ENCODE peak calls at places on chromosome 20, in four cellular contexts. One of them, this sample, is unnamed.

GRCh38 chr20:13453367-13453766 is 185.4 kb downstream of the TASP1 start:
- DNase-seq in H9: no peak
- DNase-seq in keratinocyte: no peak
- DNase-seq in colonic mucosa: no peak
- DNase-seq in this sample: no peak

GRCh38 chr20:63961664-63962425 is 5.6 kb upstream of the UCKL1 start:
- DNase-seq in H9: no peak
- DNase-seq in keratinocyte: no peak
- DNase-seq in colonic mucosa: no peak
- DNase-seq in this sample: no peak

GRCh38 chr20:21395666-21396044 is 1.7 kb downstream of the NKX2-4 start:
- DNase-seq in H9: peak; percentile 55
- DNase-seq in keratinocyte: no peak
- DNase-seq in colonic mucosa: no peak
- DNase-seq in this sample: no peak

GRCh38 chr20:32278199-32278643 is 770 bp downstream of the KIF3B start:
- DNase-seq in H9: no peak
- DNase-seq in keratinocyte: no peak
- DNase-seq in colonic mucosa: no peak
- DNase-seq in this sample: no peak

GRCh38 chr20:57393321-57394086 is 2.3 kb downstream of the RBM38 start:
- DNase-seq in H9: no peak
- DNase-seq in keratinocyte: no peak
- DNase-seq in colonic mucosa: peak; percentile 69
- DNase-seq in this sample: no peak

GRCh38 chr20:59191756-59192532 is 28.3 kb downstream of the ZNF831 start:
- DNase-seq in H9: no peak
- DNase-seq in keratinocyte: no peak
- DNase-seq in colonic mucosa: no peak
- DNase-seq in this sample: no peak

GRCh38 chr20:57753332-57754164 is 43.7 kb upstream of the PMEPA1 start:
- DNase-seq in H9: no peak
- DNase-seq in keratinocyte: no peak
- DNase-seq in colonic mucosa: no peak
- DNase-seq in this sample: no peak

GRCh38 chr20:58017237-58017969 is 211.1 kb downstream of the ANKRD60 start:
- DNase-seq in H9: peak; percentile 19
- DNase-seq in keratinocyte: peak; percentile 64
- DNase-seq in colonic mucosa: peak; percentile 68
- DNase-seq in this sample: peak; percentile 78

GRCh38 chr20:57676517-57677322 is 33.1 kb downstream of the PMEPA1 start:
- DNase-seq in H9: no peak
- DNase-seq in keratinocyte: no peak
- DNase-seq in colonic mucosa: peak; percentile 74
- DNase-seq in this sample: no peak

GRCh38 chr20:4819901-4820300 is 98.2 kb downstream of the PRND start:
- DNase-seq in H9: no peak
- DNase-seq in keratinocyte: no peak
- DNase-seq in colonic mucosa: no peak
- DNase-seq in this sample: no peak

GRCh38 chr20:2337142-2337541 is 41.3 kb downstream of the TGM3 start:
- DNase-seq in H9: no peak
- DNase-seq in keratinocyte: no peak
- DNase-seq in colonic mucosa: no peak
- DNase-seq in this sample: no peak

GRCh38 chr20:63739129-63740069 is at the start of gene SLC2A4RG:
- DNase-seq in H9: peak; percentile 68
- DNase-seq in keratinocyte: no peak
- DNase-seq in colonic mucosa: peak; percentile 82
- DNase-seq in this sample: no peak

GRCh38 chr20:15396900-15397299 is 1059.5 kb upstream of the FLRT3 start:
- DNase-seq in H9: no peak
- DNase-seq in keratinocyte: no peak
- DNase-seq in colonic mucosa: no peak
- DNase-seq in this sample: no peak

GRCh38 chr20:37643400-37643799 is 50.4 kb upstream of the CTNNBL1 start:
- DNase-seq in H9: no peak
- DNase-seq in keratinocyte: no peak
- DNase-seq in colonic mucosa: no peak
- DNase-seq in this sample: no peak

GRCh38 chr20:58408603-58409246 is 19.7 kb downstream of the VAPB start:
- DNase-seq in H9: no peak
- DNase-seq in keratinocyte: no peak
- DNase-seq in colonic mucosa: no peak
- DNase-seq in this sample: no peak

GRCh38 chr20:5675103-5676091 is 74.8 kb upstream of the SHLD1 start:
- DNase-seq in H9: no peak
- DNase-seq in keratinocyte: no peak
- DNase-seq in colonic mucosa: no peak
- DNase-seq in this sample: no peak

GRCh38 chr20:18904624-18905023 is 91.0 kb downstream of the SCP2D1 start:
- DNase-seq in H9: no peak
- DNase-seq in keratinocyte: no peak
- DNase-seq in colonic mucosa: no peak
- DNase-seq in this sample: no peak

GRCh38 chr20:38131588-38132121 is 33.4 kb downstream of the TGM2 start:
- DNase-seq in H9: no peak
- DNase-seq in keratinocyte: no peak
- DNase-seq in colonic mucosa: no peak
- DNase-seq in this sample: no peak

GRCh38 chr20:34998331-34998950 is 42.8 kb downstream of the MYH7B start:
- DNase-seq in H9: peak; percentile 76
- DNase-seq in keratinocyte: no peak
- DNase-seq in colonic mucosa: no peak
- DNase-seq in this sample: no peak
- TF ChIP-seq CTCF in H9: peak; percentile 60
- TF ChIP-seq CTCF in keratinocyte: peak; percentile 5
- TF ChIP-seq CTCF in colonic mucosa: no peak
- TF ChIP-seq CTCF in this sample: peak; percentile 27

GRCh38 chr20:47257256-47257655 is 99.2 kb downstream of the ZMYND8 start:
- DNase-seq in H9: no peak
- DNase-seq in keratinocyte: no peak
- DNase-seq in colonic mucosa: no peak
- DNase-seq in this sample: no peak
- H3K27me3 ChIP-seq in H9: no peaks in the 10 kb centered on the region
- H3K27me3 ChIP-seq in keratinocyte: no peaks in the 10 kb centered on the region
- H3K27me3 ChIP-seq in colonic mucosa: no peaks in the 10 kb centered on the region
- H3K27me3 ChIP-seq in this sample: no peaks in the 10 kb centered on the region

GRCh38 chr20:20229595-20229994 is 138.3 kb upstream of the INSM1 start:
- DNase-seq in H9: no peak
- DNase-seq in keratinocyte: no peak
- DNase-seq in colonic mucosa: no peak
- DNase-seq in this sample: no peak

GRCh38 chr20:20233041-20233514 is 134.8 kb upstream of the INSM1 start:
- DNase-seq in H9: no peak
- DNase-seq in keratinocyte: no peak
- DNase-seq in colonic mucosa: no peak
- DNase-seq in this sample: no peak

GRCh38 chr20:20228351-20228750 is 139.6 kb upstream of the INSM1 start:
- DNase-seq in H9: no peak
- DNase-seq in keratinocyte: no peak
- DNase-seq in colonic mucosa: no peak
- DNase-seq in this sample: no peak

GRCh38 chr20:20231528-20232298 is 136.2 kb upstream of the INSM1 start:
- DNase-seq in H9: no peak
- DNase-seq in keratinocyte: no peak
- DNase-seq in colonic mucosa: no peak
- DNase-seq in this sample: no peak

DNA sequence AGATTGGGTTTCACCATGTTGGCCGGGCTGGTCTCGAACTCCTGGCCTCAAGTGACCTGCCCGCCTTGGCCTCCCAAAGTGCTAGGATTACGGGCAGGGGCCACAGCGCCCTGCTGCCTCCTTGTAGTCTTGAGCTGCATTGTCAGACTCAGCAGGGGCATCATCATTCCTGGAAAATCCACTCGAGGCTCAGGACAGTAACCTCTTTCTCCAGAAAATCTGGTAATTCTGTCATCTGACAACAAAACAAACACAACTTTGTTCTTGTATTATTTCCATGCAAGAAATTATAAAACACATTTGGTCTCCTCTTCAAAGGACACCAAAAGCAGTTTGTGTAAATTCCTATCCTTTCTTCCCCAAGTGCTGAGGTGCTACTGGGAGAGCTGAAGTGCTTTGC is 137.2 kb upstream of the INSM1 start:
- DNase-seq in H9: no peak
- DNase-seq in keratinocyte: no peak
- DNase-seq in colonic mucosa: no peak
- DNase-seq in this sample: no peak
- TF ChIP-seq CTCF in H9: no peak
- TF ChIP-seq CTCF in keratinocyte: no peak
- TF ChIP-seq CTCF in colonic mucosa: no peak
- TF ChIP-seq CTCF in this sample: no peak

GRCh38 chr20:52235129-52235528 is 43.5 kb upstream of the ZFP64 start:
- DNase-seq in H9: no peak
- DNase-seq in keratinocyte: no peak
- DNase-seq in colonic mucosa: no peak
- DNase-seq in this sample: no peak

GRCh38 chr20:52231230-52231746 is 39.7 kb upstream of the ZFP64 start:
- DNase-seq in H9: no peak
- DNase-seq in keratinocyte: no peak
- DNase-seq in colonic mucosa: no peak
- DNase-seq in this sample: peak; percentile 23

GRCh38 chr20:52240802-52241201 is 49.2 kb upstream of the ZFP64 start:
- DNase-seq in H9: no peak
- DNase-seq in keratinocyte: no peak
- DNase-seq in colonic mucosa: no peak
- DNase-seq in this sample: no peak

GRCh38 chr20:52234302-52235045 is 42.9 kb upstream of the ZFP64 start:
- DNase-seq in H9: no peak
- DNase-seq in keratinocyte: no peak
- DNase-seq in colonic mucosa: no peak
- DNase-seq in this sample: no peak

DNA sequence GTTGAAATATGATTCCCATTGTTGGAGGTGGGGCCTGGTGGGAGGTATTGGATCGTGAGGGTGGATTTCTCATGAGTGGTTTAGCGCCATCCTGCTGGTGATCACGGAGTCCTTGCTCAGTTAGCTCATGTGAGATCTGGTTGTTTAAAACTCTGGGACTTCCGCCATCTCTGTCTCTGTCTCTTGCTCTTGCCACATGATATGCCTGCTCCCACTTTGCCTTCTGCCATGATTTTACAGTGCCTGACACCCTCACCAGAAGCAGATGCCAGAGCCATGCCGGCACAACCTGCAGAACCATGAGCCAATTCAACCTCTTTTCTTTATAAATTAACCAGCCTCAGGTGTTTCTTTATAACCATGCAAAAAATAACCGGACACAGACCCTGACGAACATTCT is 44.7 kb upstream of the ZFP64 start:
- DNase-seq in H9: no peak
- DNase-seq in keratinocyte: no peak
- DNase-seq in colonic mucosa: no peak
- DNase-seq in this sample: no peak
- H3K27me3 ChIP-seq in H9: no peaks in the 10 kb centered on the region
- H3K27me3 ChIP-seq in keratinocyte: no peaks in the 10 kb centered on the region
- H3K27me3 ChIP-seq in colonic mucosa: no peaks in the 10 kb centered on the region
- H3K27me3 ChIP-seq in this sample: no peaks in the 10 kb centered on the region

GRCh38 chr20:40727960-40728359 is 38.9 kb upstream of the MAFB start:
- DNase-seq in H9: no peak
- DNase-seq in keratinocyte: no peak
- DNase-seq in colonic mucosa: no peak
- DNase-seq in this sample: no peak

GRCh38 chr20:40728996-40729395 is 40.0 kb upstream of the MAFB start:
- DNase-seq in H9: no peak
- DNase-seq in keratinocyte: no peak
- DNase-seq in colonic mucosa: no peak
- DNase-seq in this sample: no peak

GRCh38 chr20:40724566-40724965 is 35.5 kb upstream of the MAFB start:
- DNase-seq in H9: peak; percentile 36
- DNase-seq in keratinocyte: no peak
- DNase-seq in colonic mucosa: no peak
- DNase-seq in this sample: no peak

DNA sequence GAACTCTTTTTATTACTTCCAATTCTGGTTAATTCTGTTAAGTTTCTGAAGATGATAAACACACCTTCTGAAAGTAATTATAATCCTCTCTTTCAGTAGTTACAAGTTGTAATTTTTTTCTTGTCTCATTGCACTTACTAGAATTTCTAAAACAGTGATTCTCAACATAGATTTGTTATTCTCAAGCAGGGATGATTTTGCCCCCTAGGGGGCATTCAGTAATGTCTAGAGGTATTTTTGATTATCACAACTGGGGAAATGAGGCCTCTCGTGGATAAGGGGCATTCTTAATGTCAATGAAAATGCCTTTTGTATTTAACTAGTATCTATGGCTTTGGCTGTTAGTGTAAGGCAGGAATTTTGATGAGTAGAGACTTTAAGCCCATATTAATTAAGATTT is 39.4 kb upstream of the MAFB start:
- DNase-seq in H9: no peak
- DNase-seq in keratinocyte: no peak
- DNase-seq in colonic mucosa: no peak
- DNase-seq in this sample: no peak
- TF ChIP-seq CTCF in H9: peak; percentile 30
- TF ChIP-seq CTCF in keratinocyte: no peak
- TF ChIP-seq CTCF in colonic mucosa: no peak
- TF ChIP-seq CTCF in this sample: peak; percentile 12

DNA sequence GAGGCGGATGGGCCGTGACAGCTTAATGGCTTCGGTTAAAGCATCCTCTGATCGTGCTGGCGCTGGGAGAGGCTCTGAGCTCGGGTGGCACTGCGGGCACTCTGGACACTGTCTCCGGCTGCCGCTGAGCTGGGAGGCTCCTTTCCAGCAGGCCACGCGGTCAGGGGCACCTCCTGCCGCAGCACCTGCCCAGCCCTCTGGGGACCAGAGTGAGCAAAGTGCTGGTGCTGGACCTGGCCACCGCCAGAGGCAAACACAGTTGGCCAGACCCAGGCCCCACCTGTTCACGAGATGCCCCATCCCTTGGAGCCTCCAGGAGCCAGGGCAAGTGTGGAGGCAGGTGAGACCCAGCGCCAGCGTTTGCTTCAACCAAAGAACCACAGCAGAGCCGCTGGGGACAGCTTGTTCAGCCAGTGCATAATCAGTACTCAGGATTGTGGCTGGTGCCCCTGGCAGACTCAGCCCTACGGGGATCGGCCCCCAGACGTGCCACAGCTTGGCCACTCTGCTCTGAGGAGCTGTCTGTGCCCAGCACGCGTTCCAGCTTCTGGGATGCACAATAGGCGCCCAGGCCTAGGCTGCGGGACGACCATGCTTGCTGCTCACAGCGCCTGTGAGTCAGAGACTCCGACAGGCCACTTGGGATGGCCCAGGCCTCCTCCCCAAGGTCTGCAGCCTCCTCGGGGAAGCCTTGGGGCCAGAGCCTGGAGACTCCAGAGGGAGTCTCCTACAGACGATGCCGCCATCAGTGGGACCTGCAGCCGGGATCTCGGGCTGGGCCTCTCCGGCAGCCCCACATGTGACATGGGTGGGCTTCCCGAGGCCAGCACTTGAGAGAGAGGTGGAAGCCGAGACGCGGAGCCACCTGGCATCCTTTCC is 38.2 kb upstream of the SLCO4A1 start:
- DNase-seq in H9: no peak
- DNase-seq in keratinocyte: no peak
- DNase-seq in colonic mucosa: no peak
- DNase-seq in this sample: no peak
- H3K27me3 ChIP-seq in H9: no peaks in the 10 kb centered on the region
- H3K27me3 ChIP-seq in keratinocyte: peaks cover 60% of the 10 kb centered on the region
- H3K27me3 ChIP-seq in colonic mucosa: no peaks in the 10 kb centered on the region
- H3K27me3 ChIP-seq in this sample: no peaks in the 10 kb centered on the region

GRCh38 chr20:3407426-3408250 is at the start of gene DNAAF9:
- DNase-seq in H9: peak; percentile 80
- DNase-seq in keratinocyte: peak; percentile 73
- DNase-seq in colonic mucosa: peak; percentile 67
- DNase-seq in this sample: peak; percentile 42
- TF ChIP-seq CTCF in H9: peak; percentile 60
- TF ChIP-seq CTCF in keratinocyte: no peak
- TF ChIP-seq CTCF in colonic mucosa: no peak
- TF ChIP-seq CTCF in this sample: peak; percentile 1